ENCODE peak calls at places on chromosomes 12 and 14, in ten cellular contexts. C, S, A, K, J, T, R, U, I and L are unnamed samples.
A peak's percentile ranks its signal among the peaks of the same experiment; 100 is the strongest.

GRCh38 chr12:4984971-4985370 is 58.7 kb upstream of the KCNA5 start:
- DNase-seq in J (no peak), C (no peak), S (no peak), U (no peak), R (no peak), K (no peak), I (no peak), T (peak; percentile 21), A (no peak), L (no peak)

GRCh38 chr12:10716704-10717315 is 6.3 kb downstream of the YBX3 start:
- DNase-seq in K (peak; percentile 92), J (peak; percentile 97), R (peak; percentile 87), S (no peak), A (peak; percentile 75), I (peak; percentile 91), T (peak; percentile 95), U (peak; percentile 78), C (peak; percentile 95), L (peak; percentile 92)

GRCh38 chr12:121295746-121296617 is 527 bp downstream of the CAMKK2 start:
- DNase-seq in C (peak; percentile 13), K (peak; percentile 86), I (no peak), J (peak; percentile 63), U (peak; percentile 64), S (peak; percentile 33), A (no peak), T (peak; percentile 71), R (no peak), L (peak; percentile 80)

GRCh38 chr12:128970941-128971340 is 117.7 kb downstream of the GLT1D1 start:
- DNase-seq in K (no peak), I (no peak), S (no peak), J (no peak), A (no peak), U (no peak), C (no peak), T (no peak), R (no peak), L (no peak)

GRCh38 chr14:100320157-100320856 is 2.8 kb upstream of the SLC25A47 start:
- DNase-seq in R (no peak), A (no peak), S (no peak), I (no peak), J (no peak), K (no peak), T (no peak), U (no peak), C (no peak), L (no peak)

GRCh38 chr12:94184995-94185711 is 36.8 kb downstream of the PLXNC1 start:
- DNase-seq in C (no peak), I (no peak), T (no peak), K (no peak), U (no peak), J (no peak), R (no peak), S (no peak), A (no peak), L (no peak)

GRCh38 chr14:88554458-88555286 is at the start of gene PTPN21:
- DNase-seq in A (no peak), S (peak; percentile 70), R (peak; percentile 80), T (peak; percentile 88), J (peak; percentile 88), U (peak; percentile 85), K (peak; percentile 92), I (peak; percentile 51), C (peak; percentile 69), L (peak; percentile 83)

GRCh38 chr14:92751819-92752218 is 3.4 kb upstream of the LGMN start:
- DNase-seq in R (no peak), S (no peak), C (no peak), I (no peak), T (no peak), A (no peak), K (no peak), U (no peak), J (no peak), L (no peak)

GRCh38 chr14:94342334-94342934 is 19.3 kb upstream of the SERPINA6 start:
- DNase-seq in R (peak; percentile 98), I (peak; percentile 40), J (peak; percentile 100), C (peak; percentile 1), T (peak; percentile 89), K (peak; percentile 90), S (no peak), U (peak; percentile 50), A (peak; percentile 95), L (peak; percentile 94)

GRCh38 chr14:96055753-96056508 is 16.8 kb downstream of the C14orf132 start:
- DNase-seq in S (no peak), I (no peak), U (no peak), K (no peak), C (no peak), T (peak; percentile 46), R (no peak), A (no peak), J (no peak), L (no peak)
- H3K4me1 ChIP-seq in S (no peaks in the 10 kb centered on the region), I (peaks cover 5% of the 10 kb centered on the region), U (no peaks in the 10 kb centered on the region), K (no peaks in the 10 kb centered on the region), C (no peaks in the 10 kb centered on the region), T (peaks cover 11% of the 10 kb centered on the region), R (no peaks in the 10 kb centered on the region), A (no peaks in the 10 kb centered on the region), J (peaks cover 18% of the 10 kb centered on the region), L (no peaks in the 10 kb centered on the region)

DNA sequence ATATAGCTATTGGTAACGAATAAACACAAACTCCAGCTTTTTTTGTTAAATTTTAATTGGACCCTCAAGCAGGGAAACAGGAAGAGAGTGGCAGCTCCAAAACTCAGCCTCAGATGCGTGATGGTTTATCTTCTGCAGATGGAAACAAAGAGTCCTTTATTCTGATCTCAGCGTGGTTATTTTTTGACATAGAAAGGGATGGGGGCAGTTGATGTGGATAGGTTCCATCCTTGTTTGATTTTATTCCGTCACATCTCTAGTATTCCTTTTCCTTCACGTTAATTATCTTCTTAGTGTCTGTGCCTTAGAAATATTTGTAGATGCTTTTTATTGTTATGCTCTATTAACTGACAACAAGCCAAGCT is 447.6 kb upstream of the SEL1L start:
- DNase-seq in U (no peak), I (no peak), A (no peak), J (no peak), T (no peak), R (no peak), K (no peak), S (no peak), C (no peak), L (no peak)
- H3K27ac ChIP-seq in U (no peak overlapping the region), I (no peak overlapping the region), A (no peak overlapping the region), J (no peak overlapping the region), T (no peak overlapping the region), R (no peak overlapping the region), K (no peak overlapping the region), S (no peak overlapping the region), C (no peak overlapping the region), L (no peak overlapping the region)

GRCh38 chr12:132500856-132501180 is 10.9 kb downstream of the FBRSL1 start:
- DNase-seq in C (no peak), U (no peak), S (no peak), I (no peak), K (no peak), A (no peak), R (no peak), T (no peak), J (no peak), L (no peak)

GRCh38 chr12:132498931-132499330 is 9.0 kb downstream of the FBRSL1 start:
- DNase-seq in J (no peak), T (no peak), U (no peak), R (no peak), K (no peak), S (no peak), C (no peak), A (no peak), I (no peak), L (no peak)

GRCh38 chr12:132501189-132501940 is 11.4 kb downstream of the FBRSL1 start:
- DNase-seq in A (no peak), J (no peak), C (no peak), U (no peak), R (no peak), T (no peak), S (no peak), K (no peak), I (no peak), L (no peak)

GRCh38 chr12:132502149-132502881 is 12.4 kb downstream of the FBRSL1 start:
- DNase-seq in C (no peak), A (peak; percentile 18), S (peak; percentile 23), T (no peak), R (no peak), J (no peak), U (no peak), I (no peak), K (no peak), L (no peak)

DNA sequence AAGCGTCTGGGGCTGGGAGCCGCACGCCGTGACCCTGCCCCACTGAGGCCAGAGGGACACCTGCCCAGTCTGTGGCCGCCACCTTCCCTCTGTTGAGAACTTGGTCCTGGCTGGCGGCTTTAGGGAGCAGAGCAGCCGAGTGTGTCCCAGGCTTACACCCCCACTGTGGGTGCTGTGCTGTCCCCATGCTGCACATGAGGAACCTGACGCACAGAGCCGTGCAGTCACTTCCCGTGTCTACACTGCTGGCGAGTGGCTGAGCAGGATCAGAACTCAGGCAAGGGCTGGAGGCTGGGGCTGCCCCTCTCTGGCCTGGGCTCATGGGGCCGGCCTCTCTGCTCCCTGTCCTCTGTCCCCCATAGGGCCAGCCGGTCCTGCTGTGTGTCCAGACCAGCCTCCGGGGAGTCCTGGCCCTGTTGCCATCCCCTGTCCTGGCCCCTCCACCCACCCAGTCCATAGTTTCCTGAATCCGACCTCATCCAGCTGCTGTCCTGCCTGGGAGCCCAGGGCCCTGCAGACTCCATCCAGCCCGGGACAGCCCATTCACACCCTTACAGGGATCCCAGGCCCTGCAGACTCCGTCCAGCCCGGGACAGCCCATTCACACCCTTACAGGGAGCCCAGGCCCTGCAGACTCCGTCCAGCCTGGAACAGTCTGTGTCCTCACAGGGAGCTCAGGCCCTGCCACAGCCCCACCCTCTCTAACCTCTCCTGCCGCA is 10.3 kb downstream of the FBRSL1 start:
- DNase-seq in U (no peak), J (no peak), R (no peak), S (no peak), K (no peak), C (no peak), I (no peak), A (no peak), T (no peak), L (no peak)
- H3K4me1 ChIP-seq in U (peaks cover 32% of the 10 kb centered on the region), J (no peaks in the 10 kb centered on the region), R (no peaks in the 10 kb centered on the region), S (peaks cover 23% of the 10 kb centered on the region), K (peaks cover 14% of the 10 kb centered on the region), C (no peaks in the 10 kb centered on the region), I (peaks cover 93% of the 10 kb centered on the region), A (peaks cover 17% of the 10 kb centered on the region), T (no peaks in the 10 kb centered on the region), L (peaks cover 33% of the 10 kb centered on the region)

DNA sequence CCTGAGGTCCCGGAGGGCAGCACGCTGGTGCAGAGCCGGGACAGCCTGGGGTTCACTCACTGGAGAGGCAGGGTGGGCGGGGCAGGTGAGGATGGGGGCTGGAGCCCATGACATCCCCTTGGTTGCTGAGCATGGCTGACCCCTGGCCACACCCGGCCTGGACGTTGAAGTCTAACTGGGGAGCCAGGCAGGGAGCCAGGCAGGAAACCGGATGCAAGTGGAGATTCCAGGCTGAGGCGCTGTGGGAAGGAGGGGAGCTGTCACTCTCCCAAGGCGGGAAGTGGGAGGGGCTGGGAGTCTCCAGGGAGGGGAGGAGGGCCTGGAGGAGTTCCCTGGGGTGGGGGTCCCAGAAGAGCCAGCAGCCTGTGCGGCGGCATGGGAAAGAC is 7.7 kb upstream of the INF2 start:
- DNase-seq in J (peak; percentile 82), T (peak; percentile 91), C (peak; percentile 91), S (peak; percentile 63), I (peak; percentile 35), R (peak; percentile 96), A (no peak), U (peak; percentile 84), K (peak; percentile 96), L (peak; percentile 93)
- H3K27ac ChIP-seq in J (peak overlapping the region; percentile 98), T (peak overlapping the region; percentile 89), C (peak overlapping the region; percentile 93), S (peak overlapping the region; percentile 76), I (peak overlapping the region; percentile 80), R (peak overlapping the region; percentile 97), A (peak overlapping the region; percentile 98), U (no peak overlapping the region), K (peak overlapping the region; percentile 45), L (peak overlapping the region; percentile 73)